ENCODE peak calls at places on chromosomes 7 and 10, in nine cellular contexts. V is CD8-positive, alpha-beta memory T cell; D is transverse colon; P is IMR-90; B is endodermal cell; S is neural progenitor cell; C is heart right ventricle; Z is CD4-positive, CD25-positive, alpha-beta regulatory T cell; H is HCT116. F is an unnamed sample.

GRCh38 chr10:73537288-73537687 is 41.5 kb upstream of the PPP3CB start:
- DNase-seq in S (no peak), V (no peak), D (no peak), P (no peak), Z (no peak), C (no peak), H (no peak), B (no peak), F (peak)

GRCh38 chr10:48456361-48456804 is 148.5 kb downstream of the ARHGAP22 start:
- DNase-seq in S (no peak), V (no peak), D (peak), H (no peak), Z (no peak), P (no peak), B (peak), C (peak), F (no peak)

GRCh38 chr10:57628592-57629284 is 639.0 kb downstream of the IPMK start:
- DNase-seq in P (no peak), H (no peak), C (no peak), Z (no peak), S (no peak), B (peak), D (no peak), V (no peak), F (no peak)

GRCh38 chr7:74082770-74083116 is 861 bp upstream of the LIMK1 start:
- DNase-seq in P (no peak), C (no peak), S (no peak), H (no peak), V (no peak), B (no peak), Z (no peak), D (no peak), F (no peak)

GRCh38 chr10:89861584-89862287 is 160.3 kb downstream of the KIF20B start:
- DNase-seq in H (peak), B (no peak), D (no peak), P (peak), V (no peak), Z (no peak), S (no peak), C (no peak), F (no peak)

GRCh38 chr10:101354584-101355070 is 662 bp downstream of the BTRC start:
- DNase-seq in D (no peak), C (no peak), P (no peak), S (no peak), H (no peak), B (no peak), V (no peak), Z (no peak), F (no peak)

GRCh38 chr7:114086491-114086905 is 167.7 kb upstream of the PPP1R3A start:
- DNase-seq in C (no peak), B (no peak), D (peak), P (no peak), Z (no peak), V (no peak), H (no peak), S (peak), F (no peak)

GRCh38 chr10:6958723-6959122 is 378.6 kb upstream of the PRKCQ start:
- DNase-seq in D (no peak), P (no peak), Z (no peak), B (no peak), V (no peak), C (no peak), H (no peak), S (no peak), F (peak)

GRCh38 chr10:100829933-100830727 is 82.6 kb upstream of the SLF2 start:
- DNase-seq in C (no peak), B (peak), H (no peak), D (no peak), S (peak), V (no peak), P (no peak), Z (no peak), F (no peak)

DNA sequence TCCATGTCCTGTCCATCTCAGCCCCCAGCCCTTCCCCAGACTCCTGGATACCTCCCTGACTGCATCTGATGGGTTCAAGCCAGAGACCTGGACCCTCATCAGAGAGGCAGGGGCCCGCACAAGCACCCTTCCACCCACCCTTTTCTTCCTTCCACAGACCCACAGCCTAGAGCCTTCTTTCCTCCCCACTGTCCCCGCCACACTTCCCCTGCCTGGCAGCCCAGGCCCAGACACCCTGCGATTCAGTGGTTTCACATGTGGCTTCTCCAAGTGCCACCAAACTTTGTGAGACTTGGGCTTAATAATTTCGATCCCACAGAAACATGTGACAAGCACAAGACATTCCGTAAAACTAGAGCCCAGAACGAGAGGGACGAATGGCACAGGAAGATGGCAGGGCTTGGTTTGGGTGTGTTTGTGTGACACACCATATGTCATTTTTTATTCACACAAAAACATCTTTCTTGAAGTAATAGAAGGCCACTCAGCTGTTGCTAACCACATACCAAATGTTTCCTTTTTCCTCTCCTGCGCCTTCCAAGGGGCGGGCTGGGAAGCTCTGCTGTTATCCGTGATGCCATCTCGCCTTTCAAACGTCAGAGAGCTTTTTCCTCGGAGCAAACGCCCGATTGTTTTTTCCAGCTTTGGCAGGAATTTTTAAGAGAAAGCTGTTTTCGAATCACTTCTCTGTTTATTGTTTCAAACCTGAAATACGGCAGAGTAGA is 162.8 kb downstream of the GRK5 start:
- DNase-seq in S (no peak), D (no peak), B (no peak), Z (no peak), H (no peak), P (peak), C (peak), V (no peak), F (no peak)
- H3K4me3 ChIP-seq in S (no peak), D (no peak), B (no peak), Z (no peak), H (no peak), P (no peak), C (no peak), V (no peak), F (no peak)

DNA sequence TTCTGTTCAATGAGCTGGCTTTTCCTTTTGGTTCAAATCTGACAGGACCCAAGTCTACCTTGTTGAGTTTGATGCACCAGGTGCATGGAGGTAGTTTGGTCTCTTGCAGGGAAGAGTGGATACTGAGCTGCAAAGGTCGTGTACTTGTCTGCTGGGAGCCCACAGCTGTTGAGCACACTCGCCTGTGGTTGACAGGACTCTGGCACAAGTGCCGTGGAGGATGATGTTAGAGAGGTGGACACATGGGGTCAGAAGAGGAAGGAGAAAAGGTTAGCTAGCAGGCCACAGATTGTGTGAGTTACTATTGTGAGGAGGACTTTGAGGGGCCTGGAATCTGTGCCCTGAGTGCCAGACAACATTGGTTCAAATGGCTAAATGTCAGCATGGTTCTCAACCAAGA is 197.3 kb downstream of the CREB5 start:
- DNase-seq in P (no peak), D (no peak), S (no peak), H (no peak), V (no peak), C (no peak), Z (no peak), B (no peak), F (no peak)
- H3K4me3 ChIP-seq in P (no peak), D (no peak), S (no peak), H (no peak), V (no peak), C (no peak), Z (no peak), B (no peak), F (no peak)

DNA sequence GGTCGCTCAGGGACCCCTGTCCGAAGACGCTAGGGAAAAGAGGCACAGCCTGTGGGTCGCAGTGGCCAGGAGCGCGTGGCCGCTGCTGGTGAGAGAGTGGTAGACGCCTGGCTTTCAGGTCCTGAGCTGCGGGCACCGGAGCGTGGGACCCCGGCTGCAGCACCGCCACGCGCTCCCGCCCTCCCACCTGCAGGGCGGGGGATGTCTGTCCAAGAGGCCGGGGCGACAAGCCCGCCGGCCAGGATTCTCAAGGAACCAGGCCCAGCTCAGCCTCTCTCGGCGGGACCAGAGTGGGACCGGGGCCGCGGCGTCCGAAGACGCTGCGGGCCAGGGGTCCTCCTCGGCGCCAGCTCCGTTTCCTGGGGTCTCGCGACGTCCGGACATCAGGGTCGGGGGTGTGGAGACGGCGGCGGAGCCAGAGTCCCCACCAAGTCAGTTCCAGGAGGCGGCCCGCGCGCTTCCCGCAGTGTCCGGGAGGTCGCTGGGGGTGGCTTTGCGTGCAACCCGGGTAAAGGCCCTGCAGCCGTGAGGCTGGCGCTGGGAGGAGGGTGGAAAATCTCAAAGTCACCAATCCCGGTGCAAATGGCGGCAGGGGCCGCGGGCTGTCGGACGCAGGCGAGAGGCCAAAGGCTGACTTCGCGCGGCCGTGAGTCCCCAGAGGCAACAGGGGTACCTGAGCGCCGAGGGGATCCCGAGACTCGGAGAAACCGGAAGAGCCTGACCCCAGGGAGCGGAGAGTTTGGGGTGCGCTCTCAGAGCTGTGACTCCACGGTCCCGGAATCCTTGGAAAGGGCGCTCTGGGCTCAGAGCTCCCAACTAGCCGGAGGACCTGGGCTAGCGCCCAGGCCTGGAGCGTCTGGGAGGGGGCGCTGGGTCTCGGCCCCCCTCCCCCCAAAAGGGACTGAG is 5.4 kb downstream of the ZNF503 start:
- DNase-seq in B (peak), S (peak), P (no peak), D (peak), V (no peak), Z (no peak), H (no peak), C (no peak), F (no peak)
- H3K4me3 ChIP-seq in B (peak), S (peak), P (peak), D (peak), V (no peak), Z (no peak), H (peak), C (peak), F (no peak)

DNA sequence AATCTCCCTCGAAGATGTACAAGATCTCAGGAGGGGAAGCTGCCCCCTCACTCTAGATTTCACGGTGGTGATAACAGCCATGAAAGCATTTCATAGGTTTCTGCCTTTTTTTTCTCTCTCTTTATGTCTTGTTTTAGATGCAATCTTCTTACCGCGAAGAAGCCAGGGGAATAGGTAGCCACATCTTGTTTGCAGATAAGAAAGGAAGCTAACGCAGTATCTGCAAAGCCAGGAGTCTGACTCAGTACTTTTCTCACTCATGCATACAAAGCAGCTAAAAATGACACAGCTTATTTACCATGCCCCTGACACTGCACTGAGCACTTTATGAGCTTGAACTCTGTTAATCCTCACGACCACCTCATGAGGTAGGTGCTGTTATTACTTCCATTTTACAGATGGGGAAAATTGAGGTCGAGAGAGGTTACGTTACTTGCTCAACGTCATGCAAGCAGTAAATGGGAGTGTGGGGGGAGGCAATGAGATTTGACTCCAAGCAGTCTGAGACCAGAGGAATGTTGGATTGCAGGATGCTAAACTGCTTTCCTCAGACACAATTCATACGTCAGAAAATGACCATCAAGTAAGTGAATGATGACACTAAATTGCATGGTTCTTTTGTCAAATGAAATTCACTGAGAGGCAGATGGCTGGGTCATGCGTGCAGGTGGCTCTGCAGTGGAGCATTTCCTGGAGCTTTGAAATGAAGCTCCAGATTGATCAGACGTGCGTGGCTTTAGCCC is 3.2 kb downstream of the MAP3K8 start:
- DNase-seq in C (no peak), Z (peak), P (peak), H (no peak), V (no peak), D (no peak), B (no peak), S (no peak), F (peak)
- H3K4me3 ChIP-seq in C (peak), Z (peak), P (no peak), H (no peak), V (peak), D (no peak), B (peak), S (no peak), F (peak)